ENCODE peak calls at places on chromosomes 16 and 17, in five cellular contexts. C, D, I, E and T are unnamed samples.

GRCh38 chr16:81553814-81554675 is 109.4 kb downstream of the CMIP start:
- DNase-seq in C (no peak), D (no peak), I (no peak), E (no peak), T (no peak)

GRCh38 chr16:84950906-84951305 is 60.4 kb downstream of the ZDHHC7 start:
- DNase-seq in C (peak; percentile 60), D (peak; percentile 62), I (no peak), E (no peak), T (no peak)

GRCh38 chr16:4944333-4945281 is 7.7 kb upstream of the PPL start:
- DNase-seq in C (peak; percentile 90), D (peak; percentile 54), I (peak; percentile 97), E (no peak), T (peak; percentile 81)

GRCh38 chr16:84933774-84934571 is 77.4 kb downstream of the ZDHHC7 start:
- DNase-seq in C (no peak), D (no peak), I (peak; percentile 42), E (no peak), T (no peak)

GRCh38 chr17:60577147-60577925 is 22.7 kb upstream of the PPM1D start:
- DNase-seq in C (peak; percentile 45), D (peak; percentile 26), I (peak; percentile 47), E (no peak), T (no peak)

GRCh38 chr16:59697236-59697635 is 963.1 kb upstream of the GOT2 start:
- DNase-seq in C (no peak), D (no peak), I (peak; percentile 14), E (no peak), T (no peak)

GRCh38 chr17:40317345-40317873 is 8.4 kb downstream of the RARA start:
- DNase-seq in C (peak; percentile 85), D (peak; percentile 72), I (peak; percentile 71), E (peak; percentile 85), T (no peak)

GRCh38 chr16:7397901-7398300 is 65.3 kb downstream of the RBFOX1 start:
- DNase-seq in C (no peak), D (no peak), I (peak; percentile 24), E (no peak), T (no peak)

GRCh38 chr16:2019919-2020831 is 590 bp downstream of the NPW start:
- DNase-seq in C (no peak), D (peak; percentile 32), I (no peak), E (peak; percentile 70), T (no peak)

GRCh38 chr16:79593074-79593531 is 7.4 kb downstream of the MAF start:
- DNase-seq in C (no peak), D (no peak), I (no peak), E (no peak), T (no peak)

GRCh38 chr17:27157297-27157696 is 136.6 kb upstream of the WSB1 start:
- DNase-seq in C (no peak), D (no peak), I (no peak), E (no peak), T (no peak)

GRCh38 chr17:27153005-27153404 is 140.9 kb upstream of the WSB1 start:
- DNase-seq in C (no peak), D (peak; percentile 4), I (peak; percentile 5), E (no peak), T (no peak)

GRCh38 chr17:27157898-27158297 is 136.0 kb upstream of the WSB1 start:
- DNase-seq in C (no peak), D (no peak), I (no peak), E (no peak), T (no peak)

GRCh38 chr17:27155866-27156265 is 138.0 kb upstream of the WSB1 start:
- DNase-seq in C (no peak), D (peak; percentile 4), I (no peak), E (no peak), T (no peak)

GRCh38 chr17:27158390-27158789 is 135.5 kb upstream of the WSB1 start:
- DNase-seq in C (no peak), D (peak; percentile 3), I (no peak), E (no peak), T (no peak)
- H3K4me1 ChIP-seq in C (no peaks in the 10 kb centered on the region), D (no peaks in the 10 kb centered on the region), I (no peaks in the 10 kb centered on the region), E (no peaks in the 10 kb centered on the region), T (no peaks in the 10 kb centered on the region)

DNA sequence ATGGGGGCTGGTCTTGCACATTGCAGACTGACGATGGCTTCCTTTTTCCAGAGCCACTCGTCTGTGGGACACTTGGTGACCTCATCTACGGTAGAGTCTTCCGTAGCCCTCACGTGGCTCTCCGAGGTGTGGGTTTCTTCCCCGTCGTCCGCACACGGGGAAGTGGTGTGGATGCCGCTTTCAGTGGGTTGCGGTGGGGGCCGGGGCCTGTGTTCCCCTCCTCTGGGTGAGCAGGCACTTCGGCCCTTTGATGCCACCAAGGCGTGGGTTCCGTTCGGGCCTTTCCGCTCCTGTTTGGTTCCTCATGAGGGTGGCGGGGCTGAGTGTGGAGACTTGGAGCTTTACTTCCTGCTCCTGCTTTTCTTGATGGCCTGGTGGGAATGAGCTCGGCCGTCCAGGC is 21.4 kb downstream of the BAIAP2 start:
- DNase-seq in C (no peak), D (no peak), I (no peak), E (no peak), T (no peak)
- H3K9ac ChIP-seq in C (no peak overlapping the region), D (peak overlapping the region; percentile 28), I (no peak overlapping the region), E (no peak overlapping the region), T (no peak overlapping the region)

DNA sequence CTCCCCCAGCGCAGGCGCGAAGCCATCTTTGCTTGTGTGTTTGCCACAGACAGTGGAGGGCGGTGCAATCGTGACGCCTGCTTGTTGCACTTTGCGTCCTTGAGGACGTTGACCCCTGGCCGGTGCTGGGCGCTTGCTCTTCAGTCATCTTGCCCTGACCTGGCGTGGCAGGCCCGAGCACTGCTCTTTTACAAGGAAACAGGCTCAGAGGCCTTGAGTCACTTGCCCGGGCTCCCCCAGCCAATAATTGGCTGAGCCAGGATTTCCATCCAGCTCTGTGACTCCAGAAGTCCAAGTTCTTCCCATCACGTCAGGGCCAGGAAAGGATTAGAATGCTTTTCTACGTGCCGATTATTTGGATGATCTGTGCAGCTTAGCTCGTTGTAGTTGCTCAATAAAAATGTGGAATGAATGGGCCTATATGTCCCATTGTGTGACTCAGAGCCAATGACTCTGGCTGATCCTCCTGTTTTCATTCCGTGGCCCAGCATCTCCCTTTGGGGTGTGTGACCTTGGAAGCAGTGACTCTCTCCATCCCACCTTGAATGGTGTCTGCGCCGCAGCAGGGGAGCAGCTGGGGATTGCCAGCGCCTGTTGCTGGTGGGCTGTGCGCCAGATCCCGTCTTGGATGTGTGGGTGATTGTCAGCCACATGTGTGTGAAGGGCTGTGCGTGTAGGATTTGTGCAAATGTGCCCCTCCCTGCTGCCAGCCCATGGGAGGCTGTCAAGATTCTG is 214.1 kb downstream of the SEC14L1 start:
- DNase-seq in C (peak; percentile 36), D (no peak), I (peak; percentile 94), E (no peak), T (no peak)
- H3K4me1 ChIP-seq in C (no peaks in the 10 kb centered on the region), D (no peaks in the 10 kb centered on the region), I (peaks cover 40% of the 10 kb centered on the region), E (no peaks in the 10 kb centered on the region), T (peaks cover 10% of the 10 kb centered on the region)

GRCh38 chr16:89190150-89190958 is 10.0 kb downstream of the SLC22A31 start:
- DNase-seq in C (peak; percentile 24), D (no peak), I (no peak), E (peak; percentile 5), T (no peak)
- H3K9ac ChIP-seq in C (no peak overlapping the region), D (no peak overlapping the region), I (no peak overlapping the region), E (no peak overlapping the region), T (no peak overlapping the region)

GRCh38 chr17:17060001-17060929 is 18.0 kb downstream of the MPRIP start:
- DNase-seq in C (peak; percentile 24), D (no peak), I (no peak), E (no peak), T (no peak)

GRCh38 chr17:17056167-17056562 is 13.9 kb downstream of the MPRIP start:
- DNase-seq in C (peak; percentile 24), D (no peak), I (peak; percentile 36), E (no peak), T (no peak)

GRCh38 chr17:17059301-17059890 is 17.1 kb downstream of the MPRIP start:
- DNase-seq in C (peak; percentile 25), D (no peak), I (no peak), E (no peak), T (no peak)

GRCh38 chr17:17057057-17057551 is 14.8 kb downstream of the MPRIP start:
- DNase-seq in C (peak; percentile 23), D (no peak), I (no peak), E (no peak), T (no peak)

GRCh38 chr17:17058304-17058703 is 16.0 kb downstream of the MPRIP start:
- DNase-seq in C (peak; percentile 23), D (no peak), I (no peak), E (no peak), T (no peak)
- H3K4me1 ChIP-seq in C (no peaks in the 10 kb centered on the region), D (no peaks in the 10 kb centered on the region), I (peaks cover 18% of the 10 kb centered on the region), E (peaks cover 4% of the 10 kb centered on the region), T (peaks cover 4% of the 10 kb centered on the region)